ENCODE peak calls at places on chromosome 4, in four cellular contexts. One of them, this sample, is unnamed.

GRCh38 chr4:83208776-83209365 is 75.7 kb downstream of the COQ2 start:
- DNase-seq in activated B cell treated with CpG ODN at 0.5 μM for 24 hours: no peak
- DNase-seq in LHCN-M2: peak
- DNase-seq in left cardiac atrium: no peak
- DNase-seq in this sample: no peak

GRCh38 chr4:176964116-176964691 is 171.5 kb upstream of the VEGFC start:
- DNase-seq in activated B cell treated with CpG ODN at 0.5 μM for 24 hours: no peak
- DNase-seq in LHCN-M2: no peak
- DNase-seq in left cardiac atrium: no peak
- DNase-seq in this sample: peak

GRCh38 chr4:176824645-176825366 is 32.1 kb upstream of the VEGFC start:
- DNase-seq in activated B cell treated with CpG ODN at 0.5 μM for 24 hours: no peak
- DNase-seq in LHCN-M2: peak
- DNase-seq in left cardiac atrium: no peak
- DNase-seq in this sample: peak

GRCh38 chr4:6746721-6747689 is 31.0 kb downstream of the BLOC1S4 start:
- DNase-seq in activated B cell treated with CpG ODN at 0.5 μM for 24 hours: no peak
- DNase-seq in LHCN-M2: no peak
- DNase-seq in left cardiac atrium: peak
- DNase-seq in this sample: peak

GRCh38 chr4:109406337-109406931 is 27.2 kb upstream of the SEC24B start:
- DNase-seq in activated B cell treated with CpG ODN at 0.5 μM for 24 hours: no peak
- DNase-seq in LHCN-M2: peak
- DNase-seq in left cardiac atrium: no peak
- DNase-seq in this sample: peak

GRCh38 chr4:183398298-183399129 is 45.9 kb upstream of the CDKN2AIP start:
- DNase-seq in activated B cell treated with CpG ODN at 0.5 μM for 24 hours: peak
- DNase-seq in LHCN-M2: peak
- DNase-seq in left cardiac atrium: peak
- DNase-seq in this sample: peak

GRCh38 chr4:13917010-13917409 is 289.5 kb upstream of the BOD1L1 start:
- DNase-seq in activated B cell treated with CpG ODN at 0.5 μM for 24 hours: no peak
- DNase-seq in LHCN-M2: peak
- DNase-seq in left cardiac atrium: no peak
- DNase-seq in this sample: peak

GRCh38 chr4:87005690-87006461 is 71.1 kb downstream of the AFF1 start:
- DNase-seq in activated B cell treated with CpG ODN at 0.5 μM for 24 hours: no peak
- DNase-seq in LHCN-M2: no peak
- DNase-seq in left cardiac atrium: no peak
- DNase-seq in this sample: no peak

GRCh38 chr4:152369903-152370296 is 166.0 kb downstream of the FBXW7 start:
- DNase-seq in activated B cell treated with CpG ODN at 0.5 μM for 24 hours: no peak
- DNase-seq in LHCN-M2: no peak
- DNase-seq in left cardiac atrium: no peak
- DNase-seq in this sample: no peak

GRCh38 chr4:8247047-8247930 is 22.3 kb upstream of the HTRA3 start:
- DNase-seq in activated B cell treated with CpG ODN at 0.5 μM for 24 hours: no peak
- DNase-seq in LHCN-M2: no peak
- DNase-seq in left cardiac atrium: peak
- DNase-seq in this sample: no peak

GRCh38 chr4:54185380-54185779 is 43.7 kb upstream of the PDGFRA start:
- DNase-seq in activated B cell treated with CpG ODN at 0.5 μM for 24 hours: no peak
- DNase-seq in LHCN-M2: no peak
- DNase-seq in left cardiac atrium: no peak
- DNase-seq in this sample: no peak

GRCh38 chr4:128060130-128060619 is 937 bp upstream of the LARP1B start:
- DNase-seq in activated B cell treated with CpG ODN at 0.5 μM for 24 hours: no peak
- DNase-seq in LHCN-M2: peak
- DNase-seq in left cardiac atrium: no peak
- DNase-seq in this sample: no peak

GRCh38 chr4:17468638-17469221 is 43.2 kb downstream of the QDPR start:
- DNase-seq in activated B cell treated with CpG ODN at 0.5 μM for 24 hours: no peak
- DNase-seq in LHCN-M2: peak
- DNase-seq in left cardiac atrium: no peak
- DNase-seq in this sample: peak

GRCh38 chr4:189362364-189362763 is 578.3 kb upstream of the FRG1 start:
- DNase-seq in activated B cell treated with CpG ODN at 0.5 μM for 24 hours: no peak
- DNase-seq in LHCN-M2: no peak
- DNase-seq in left cardiac atrium: no peak
- DNase-seq in this sample: no peak

GRCh38 chr4:185792384-185793146 is 19.4 kb downstream of the SORBS2 start:
- DNase-seq in activated B cell treated with CpG ODN at 0.5 μM for 24 hours: no peak
- DNase-seq in LHCN-M2: peak
- DNase-seq in left cardiac atrium: no peak
- DNase-seq in this sample: peak

GRCh38 chr4:108169639-108170038 is 907 bp upstream of the LEF1 start:
- DNase-seq in activated B cell treated with CpG ODN at 0.5 μM for 24 hours: no peak
- DNase-seq in LHCN-M2: no peak
- DNase-seq in left cardiac atrium: no peak
- DNase-seq in this sample: no peak

GRCh38 chr4:152340818-152341217 is 195.1 kb downstream of the FBXW7 start:
- DNase-seq in activated B cell treated with CpG ODN at 0.5 μM for 24 hours: no peak
- DNase-seq in LHCN-M2: no peak
- DNase-seq in left cardiac atrium: no peak
- DNase-seq in this sample: no peak

GRCh38 chr4:139866270-139866962 is 200.8 kb downstream of the MGST2 start:
- DNase-seq in activated B cell treated with CpG ODN at 0.5 μM for 24 hours: no peak
- DNase-seq in LHCN-M2: no peak
- DNase-seq in left cardiac atrium: no peak
- DNase-seq in this sample: no peak

GRCh38 chr4:158523990-158524545 is 2.4 kb downstream of the RXFP1 start:
- DNase-seq in activated B cell treated with CpG ODN at 0.5 μM for 24 hours: no peak
- DNase-seq in LHCN-M2: no peak
- DNase-seq in left cardiac atrium: no peak
- DNase-seq in this sample: no peak

GRCh38 chr4:147019061-147019460 is 73.4 kb upstream of the TTC29 start:
- DNase-seq in activated B cell treated with CpG ODN at 0.5 μM for 24 hours: peak
- DNase-seq in LHCN-M2: peak
- DNase-seq in left cardiac atrium: peak
- DNase-seq in this sample: peak

GRCh38 chr4:122882830-122883229 is 39.6 kb downstream of the NUDT6 start:
- DNase-seq in activated B cell treated with CpG ODN at 0.5 μM for 24 hours: no peak
- DNase-seq in LHCN-M2: no peak
- DNase-seq in left cardiac atrium: no peak
- DNase-seq in this sample: no peak

GRCh38 chr4:168063031-168063430 is 29.3 kb upstream of the ANXA10 start:
- DNase-seq in activated B cell treated with CpG ODN at 0.5 μM for 24 hours: no peak
- DNase-seq in LHCN-M2: peak
- DNase-seq in left cardiac atrium: no peak
- DNase-seq in this sample: no peak

GRCh38 chr4:101198741-101199339 is 148.5 kb downstream of the PPP3CA start:
- DNase-seq in activated B cell treated with CpG ODN at 0.5 μM for 24 hours: no peak
- DNase-seq in LHCN-M2: no peak
- DNase-seq in left cardiac atrium: no peak
- DNase-seq in this sample: no peak

GRCh38 chr4:111128327-111128726 is 505.4 kb upstream of the PITX2 start:
- DNase-seq in activated B cell treated with CpG ODN at 0.5 μM for 24 hours: no peak
- DNase-seq in LHCN-M2: peak
- DNase-seq in left cardiac atrium: no peak
- DNase-seq in this sample: no peak

GRCh38 chr4:90095000-90095399 is 32.2 kb upstream of the CCSER1 start:
- DNase-seq in activated B cell treated with CpG ODN at 0.5 μM for 24 hours: no peak
- DNase-seq in LHCN-M2: no peak
- DNase-seq in left cardiac atrium: no peak
- DNase-seq in this sample: no peak

GRCh38 chr4:37976991-37977470 is 16.8 kb downstream of the PTTG2 start:
- DNase-seq in activated B cell treated with CpG ODN at 0.5 μM for 24 hours: peak
- DNase-seq in LHCN-M2: peak
- DNase-seq in left cardiac atrium: peak
- DNase-seq in this sample: peak

This sample was measured in M059J.